ENCODE peak calls at places on chromosome 22, in eight cellular contexts. N, G, Q, J, P, T, U and Y are unnamed samples.

GRCh38 chr22:42258126-42258525 is 12.3 kb downstream of the TCF20 start:
- DNase-seq in N (no peak), G (no peak), Q (no peak), J (no peak), P (no peak), T (no peak), U (no peak), Y (no peak)

GRCh38 chr22:24338701-24339451 is 68.2 kb downstream of the SPECC1L start:
- DNase-seq in N (no peak), G (no peak), Q (no peak), J (no peak), P (no peak), T (no peak), U (no peak), Y (no peak)

GRCh38 chr22:35209203-35209602 is 48.1 kb upstream of the HMGXB4 start:
- DNase-seq in N (no peak), G (no peak), Q (no peak), J (no peak), P (no peak), T (no peak), U (no peak), Y (no peak)

GRCh38 chr22:27329471-27329870 is 472.1 kb downstream of the MN1 start:
- DNase-seq in N (peak; percentile 5), G (peak; percentile 27), Q (no peak), J (no peak), P (no peak), T (no peak), U (no peak), Y (no peak)

GRCh38 chr22:32103648-32104326 is 55.3 kb downstream of the C22orf42 start:
- DNase-seq in N (peak; percentile 25), G (no peak), Q (no peak), J (no peak), P (no peak), T (peak; percentile 29), U (peak; percentile 14), Y (no peak)

GRCh38 chr22:36865346-36865745 is 4.5 kb downstream of the NCF4 start:
- DNase-seq in N (no peak), G (no peak), Q (no peak), J (no peak), P (no peak), T (no peak), U (no peak), Y (no peak)

GRCh38 chr22:44214764-44215163 is 34.0 kb downstream of the PARVG start:
- DNase-seq in N (no peak), G (no peak), Q (no peak), J (no peak), P (no peak), T (no peak), U (no peak), Y (no peak)

GRCh38 chr22:44098021-44098739 is 74.1 kb downstream of the PARVB start:
- DNase-seq in N (no peak), G (no peak), Q (no peak), J (no peak), P (no peak), T (no peak), U (no peak), Y (peak; percentile 33)

GRCh38 chr22:23282089-23282501 is 101.8 kb downstream of the BCR start:
- DNase-seq in N (no peak), G (no peak), Q (no peak), J (peak; percentile 54), P (no peak), T (peak; percentile 85), U (peak; percentile 34), Y (peak; percentile 66)

GRCh38 chr22:25120093-25120561 is 79.5 kb upstream of the CRYBB3 start:
- DNase-seq in N (no peak), G (peak; percentile 54), Q (no peak), J (no peak), P (no peak), T (no peak), U (peak; percentile 76), Y (no peak)

GRCh38 chr22:17914474-17914873 is 109.9 kb downstream of the MICAL3 start:
- DNase-seq in N (no peak), G (no peak), Q (no peak), J (no peak), P (no peak), T (no peak), U (no peak), Y (no peak)

GRCh38 chr22:27930246-27931060 is 11.4 kb upstream of the PITPNB start:
- DNase-seq in N (no peak), G (no peak), Q (no peak), J (no peak), P (no peak), T (no peak), U (no peak), Y (no peak)

GRCh38 chr22:27173530-27173929 is 516.1 kb downstream of the MIAT start:
- DNase-seq in N (no peak), G (no peak), Q (no peak), J (no peak), P (no peak), T (no peak), U (no peak), Y (no peak)

GRCh38 chr22:29872145-29872893 is 10.7 kb upstream of the MTMR3 start:
- DNase-seq in N (no peak), G (peak; percentile 16), Q (no peak), J (no peak), P (no peak), T (no peak), U (no peak), Y (no peak)

GRCh38 chr22:44256085-44256484 is 56.7 kb downstream of the SHISAL1 start:
- DNase-seq in N (no peak), G (no peak), Q (no peak), J (no peak), P (no peak), T (no peak), U (no peak), Y (no peak)

GRCh38 chr22:45911601-45912271 is 65.2 kb downstream of the WNT7B start:
- DNase-seq in N (no peak), G (peak; percentile 72), Q (no peak), J (peak; percentile 65), P (no peak), T (peak; percentile 50), U (peak; percentile 81), Y (peak; percentile 71)

GRCh38 chr22:39748877-39749276 is 144.7 kb downstream of the ENTHD1 start:
- DNase-seq in N (no peak), G (no peak), Q (no peak), J (no peak), P (no peak), T (no peak), U (no peak), Y (no peak)

GRCh38 chr22:44577391-44578114 is 79.5 kb upstream of the RTL6 start:
- DNase-seq in N (no peak), G (no peak), Q (no peak), J (no peak), P (no peak), T (no peak), U (no peak), Y (peak; percentile 16)